ENCODE peak calls at places on chromosome 21, in five cellular contexts. B, Q, P, T and K are unnamed samples.

GRCh38 chr21:39281207-39281606 is 32.2 kb downstream of the BRWD1 start:
- DNase-seq in B (no peak), Q (no peak), P (no peak), T (no peak), K (no peak)

GRCh38 chr21:31078796-31079195 is 40.5 kb upstream of the KRTAP19-8 start:
- DNase-seq in B (no peak), Q (no peak), P (no peak), T (no peak), K (no peak)

GRCh38 chr21:26614251-26614650 is 41.2 kb upstream of the CYYR1 start:
- DNase-seq in B (no peak), Q (no peak), P (no peak), T (no peak), K (no peak)

GRCh38 chr21:27831821-27832569 is 865.1 kb upstream of the ADAMTS5 start:
- DNase-seq in B (no peak), Q (no peak), P (peak; percentile 57), T (no peak), K (no peak)

GRCh38 chr21:32412998-32413504 is 545 bp downstream of the EVA1C start:
- DNase-seq in B (peak; percentile 45), Q (peak; percentile 49), P (no peak), T (peak; percentile 63), K (no peak)

GRCh38 chr21:44027607-44028286 is 15.6 kb downstream of the TRAPPC10 start:
- DNase-seq in B (no peak), Q (no peak), P (no peak), T (no peak), K (no peak)

GRCh38 chr21:28337319-28337718 is 655.4 kb downstream of the LTN1 start:
- DNase-seq in B (no peak), Q (no peak), P (peak; percentile 78), T (no peak), K (no peak)

GRCh38 chr21:44697811-44698734 is 1.1 kb downstream of the KRTAP10-12 start:
- DNase-seq in B (no peak), Q (no peak), P (no peak), T (no peak), K (no peak)

GRCh38 chr21:14740692-14741091 is 194.6 kb upstream of the SAMSN1 start:
- DNase-seq in B (no peak), Q (no peak), P (no peak), T (no peak), K (no peak)

GRCh38 chr21:45302082-45303061 is 14.7 kb upstream of the POFUT2 start:
- DNase-seq in B (peak; percentile 69), Q (peak; percentile 91), P (no peak), T (no peak), K (no peak)

GRCh38 chr21:23633447-23633846 is 1973.8 kb downstream of the MRPL39 start:
- DNase-seq in B (no peak), Q (no peak), P (no peak), T (no peak), K (no peak)

GRCh38 chr21:16264314-16264713 is 534.5 kb downstream of the USP25 start:
- DNase-seq in B (no peak), Q (no peak), P (no peak), T (no peak), K (no peak)

GRCh38 chr21:29481641-29482040 is 182.9 kb downstream of the BACH1 start:
- DNase-seq in B (no peak), Q (no peak), P (peak; percentile 73), T (no peak), K (no peak)

GRCh38 chr21:38269567-38269917 is 12.8 kb downstream of the KCNJ15 start:
- DNase-seq in B (no peak), Q (no peak), P (no peak), T (no peak), K (no peak)

GRCh38 chr21:23936224-23936623 is 1671.1 kb downstream of the MRPL39 start:
- DNase-seq in B (no peak), Q (no peak), P (peak; percentile 48), T (no peak), K (no peak)

GRCh38 chr21:26843912-26844257 is 1.3 kb downstream of the ADAMTS1 start:
- DNase-seq in B (no peak), Q (no peak), P (peak; percentile 55), T (no peak), K (no peak)

GRCh38 chr21:38037416-38037815 is 121.2 kb upstream of the KCNJ6 start:
- DNase-seq in B (no peak), Q (no peak), P (no peak), T (no peak), K (no peak)

GRCh38 chr21:29287383-29287782 is 11.3 kb upstream of the BACH1 start:
- DNase-seq in B (no peak), Q (no peak), P (peak; percentile 52), T (no peak), K (no peak)

GRCh38 chr21:21045538-21045937 is 47.3 kb downstream of the NCAM2 start:
- DNase-seq in B (no peak), Q (no peak), P (peak; percentile 22), T (no peak), K (no peak)

GRCh38 chr21:38937286-38937790 is 131.6 kb downstream of the ETS2 start:
- DNase-seq in B (no peak), Q (no peak), P (no peak), T (no peak), K (no peak)

GRCh38 chr21:38027901-38028300 is 111.6 kb upstream of the KCNJ6 start:
- DNase-seq in B (no peak), Q (no peak), P (no peak), T (no peak), K (no peak)

GRCh38 chr21:43707462-43707861 is 11.5 kb upstream of the PDXK start:
- DNase-seq in B (no peak), Q (no peak), P (no peak), T (no peak), K (no peak)

GRCh38 chr21:44919913-44920693 is 596 bp downstream of the ITGB2 start:
- DNase-seq in B (no peak), Q (no peak), P (no peak), T (no peak), K (no peak)

GRCh38 chr21:37710555-37711293 is 205.5 kb downstream of the KCNJ6 start:
- DNase-seq in B (no peak), Q (no peak), P (peak; percentile 68), T (no peak), K (no peak)

GRCh38 chr21:39681257-39681656 is 63.7 kb upstream of the IGSF5 start:
- DNase-seq in B (no peak), Q (no peak), P (no peak), T (no peak), K (no peak)

GRCh38 chr21:29260461-29260860 is 38.3 kb upstream of the BACH1 start:
- DNase-seq in B (no peak), Q (no peak), P (no peak), T (no peak), K (no peak)

GRCh38 chr21:40047993-40048730 is 180.9 kb downstream of the PCP4 start:
- DNase-seq in B (no peak), Q (no peak), P (no peak), T (no peak), K (no peak)

GRCh38 chr21:44525431-44526095 is 14.4 kb downstream of the KRTAP10-1 start:
- DNase-seq in B (no peak), Q (peak; percentile 12), P (no peak), T (no peak), K (no peak)

GRCh38 chr21:45972353-45972715 is 9.2 kb upstream of the COL6A1 start:
- DNase-seq in B (peak; percentile 63), Q (peak; percentile 49), P (no peak), T (no peak), K (no peak)

GRCh38 chr21:38219049-38219628 is 37.7 kb upstream of the KCNJ15 start:
- DNase-seq in B (peak; percentile 29), Q (peak; percentile 68), P (peak; percentile 79), T (peak; percentile 81), K (no peak)

DNA sequence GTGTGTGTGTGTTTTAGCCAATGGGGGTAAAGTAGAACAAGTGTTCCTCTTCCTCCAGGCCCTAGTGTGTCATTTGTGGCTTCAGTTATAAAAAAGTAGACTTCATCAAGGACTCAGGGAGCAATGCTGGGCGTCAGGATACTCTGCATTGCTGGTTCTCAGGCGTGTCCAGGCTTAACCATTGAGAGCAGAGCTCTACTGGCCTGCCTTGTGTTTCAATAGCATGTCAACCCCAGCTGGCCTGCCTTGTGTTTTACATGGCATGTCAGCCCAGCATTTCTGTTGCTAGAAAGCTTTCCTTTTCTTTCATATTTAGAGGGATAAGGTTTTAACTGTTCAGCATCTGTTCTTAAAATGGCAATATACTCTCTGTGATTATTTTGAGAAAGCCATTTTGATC is 117.6 kb upstream of the TMPRSS15 start:
- DNase-seq in B (no peak), Q (no peak), P (no peak), T (no peak), K (no peak)
- TF ChIP-seq POLR2A in B (no peak), Q (no peak), P (no peak), T (no peak), K (no peak)

GRCh38 chr21:35646606-35647005 is 413.7 kb downstream of the SETD4 start:
- DNase-seq in B (no peak), Q (no peak), P (peak; percentile 52), T (no peak), K (no peak)
- H3K27ac ChIP-seq in B (no peak overlapping the region), Q (no peak overlapping the region), P (no peak overlapping the region), T (no peak overlapping the region), K (no peak overlapping the region)

DNA sequence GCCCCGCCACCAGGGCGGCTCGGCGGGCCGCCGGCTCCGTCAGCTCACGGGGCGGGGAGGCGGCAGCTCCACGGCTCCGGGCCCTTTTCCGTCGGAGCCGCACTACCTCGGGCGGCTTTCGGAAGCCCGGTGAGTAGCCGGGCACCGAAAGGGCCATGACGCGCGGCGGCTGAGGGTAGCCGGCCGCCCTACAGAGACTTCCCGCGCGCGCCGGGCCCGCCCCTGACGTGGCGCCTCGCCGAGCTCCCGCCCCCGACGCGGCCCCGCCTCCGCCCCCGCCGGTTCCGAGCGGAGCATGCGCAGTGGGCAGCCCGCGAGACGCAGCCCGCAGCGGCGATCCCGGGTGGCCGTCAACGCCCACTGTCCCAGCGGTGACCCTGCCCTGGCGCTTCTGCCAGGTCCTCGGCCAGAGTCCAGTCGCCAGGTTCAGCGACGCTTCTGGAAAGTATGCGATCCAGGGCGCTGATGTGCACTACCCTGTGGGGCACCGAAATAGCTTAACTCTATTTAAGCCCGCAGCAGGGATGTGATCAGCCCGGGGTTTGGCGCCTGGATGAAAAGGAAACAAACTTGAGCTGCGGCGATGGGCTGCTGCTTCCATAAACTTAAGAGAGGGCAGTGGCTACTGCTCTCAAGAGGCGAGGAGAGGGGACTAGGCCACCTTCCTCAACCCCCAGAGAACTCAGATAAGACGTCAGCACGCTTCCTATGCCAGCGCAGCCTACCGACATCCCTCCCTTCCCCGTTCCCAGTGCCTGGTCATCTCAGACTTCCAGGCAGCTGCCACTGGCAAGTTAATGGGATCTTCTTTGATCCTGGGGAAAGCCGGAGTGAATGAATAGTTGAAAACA is at the start of gene DONSON:
- DNase-seq in B (peak; percentile 83), Q (peak; percentile 92), P (peak; percentile 73), T (peak; percentile 75), K (peak; percentile 17)
- TF ChIP-seq POLR2A in B (peak; percentile 44), Q (no peak), P (peak; percentile 87), T (peak; percentile 77), K (peak; percentile 13)

DNA sequence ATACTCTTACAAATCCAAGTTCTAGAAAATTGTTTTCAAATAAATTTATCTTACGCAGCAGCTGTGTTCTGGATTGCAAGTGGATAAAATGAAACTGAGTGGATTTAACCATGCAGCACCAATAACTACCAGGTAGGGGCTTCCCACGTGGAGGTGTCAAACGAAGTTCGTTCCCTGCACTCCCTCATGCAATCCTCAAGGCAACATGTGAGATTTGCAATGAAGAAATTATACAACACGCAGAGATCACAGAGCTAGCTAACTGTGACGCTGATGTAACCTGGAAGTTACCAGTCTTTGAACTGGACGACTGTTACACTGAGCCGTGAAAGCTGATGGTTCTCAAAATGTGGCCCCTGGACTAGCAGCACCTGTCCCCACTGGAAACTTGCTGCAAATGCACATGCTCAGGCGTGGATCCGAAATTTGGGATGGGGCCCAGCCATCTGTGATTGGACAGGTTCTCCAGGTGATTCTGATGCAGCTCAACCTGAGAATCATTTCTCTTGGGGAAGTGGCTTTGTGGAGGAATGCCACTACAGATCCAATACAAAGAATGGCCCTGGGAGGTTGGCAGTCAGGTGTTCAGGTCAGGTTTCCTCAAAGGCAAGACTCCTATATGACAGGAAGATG is 36.3 kb downstream of the RSPH1 start:
- DNase-seq in B (no peak), Q (no peak), P (no peak), T (no peak), K (no peak)
- H3K27ac ChIP-seq in B (no peak overlapping the region), Q (no peak overlapping the region), P (no peak overlapping the region), T (no peak overlapping the region), K (no peak overlapping the region)